ENCODE peak calls at places on chromosomes 2 and 18, in eight cellular contexts. H is A172; R is stimulated activated naive CD4-positive, alpha-beta T cell treated with Interleukin-2 at 50 U/mL for 16 hours; D is midbrain; F is iris pigment epithelial cell; J is hypothalamus; Q is H9; T is kidney. N is an unnamed sample.

GRCh38 chr2:136251777-136252477 is 134.0 kb upstream of the CXCR4 start:
- DNase-seq in H (no peak), F (no peak), D (no peak), J (no peak), Q (no peak), R (no peak), T (no peak), N (no peak)

GRCh38 chr18:79690586-79691482 is 11.2 kb downstream of the CTDP1 start:
- DNase-seq in T (no peak), F (no peak), J (no peak), Q (no peak), D (no peak), H (no peak), R (no peak), N (no peak)

GRCh38 chr2:65477590-65477989 is 45.2 kb upstream of the SPRED2 start:
- DNase-seq in R (no peak), H (no peak), J (no peak), D (no peak), Q (no peak), T (no peak), F (peak), N (no peak)

GRCh38 chr2:221911316-221911715 is 339.2 kb upstream of the EPHA4 start:
- DNase-seq in R (no peak), Q (no peak), H (no peak), J (no peak), D (no peak), T (no peak), F (no peak), N (no peak)

GRCh38 chr2:113219889-113220641 is 46.3 kb downstream of the PSD4 start:
- DNase-seq in R (no peak), D (no peak), H (peak), Q (peak), J (no peak), T (peak), F (peak), N (no peak)

GRCh38 chr2:19158211-19158610 is 200.2 kb downstream of the OSR1 start:
- DNase-seq in D (no peak), R (no peak), T (no peak), Q (no peak), H (no peak), J (no peak), F (no peak), N (peak)

GRCh38 chr2:227861011-227861410 is 10.4 kb upstream of the DAW1 start:
- DNase-seq in T (no peak), R (no peak), Q (no peak), D (no peak), J (no peak), H (no peak), F (peak), N (no peak)

GRCh38 chr2:218289639-218290315 is 2.5 kb downstream of the TMBIM1 start:
- DNase-seq in T (no peak), D (peak), J (no peak), F (peak), R (no peak), Q (no peak), H (no peak), N (no peak)

N was measured in WERI-Rb-1.